ENCODE peak calls at places on chromosome 12, in seven cellular contexts. Q is activated T-helper 1 cell treated with Interleukin-2 at 50 U/mL for 16 hours; D is stimulated activated CD8-positive, alpha-beta memory T cell treated with anti-CD3 and anti-CD28 coated beads, Interleukin-2, amount 100 ng/mL, for 48 hours; G is SHP77; R is NCI-H1436 treated with DMSO at 0.1 percent for 48 hours; B is choroid plexus epithelial cell; L is effector memory CD8-positive, alpha-beta T cell. N is an unnamed sample.

GRCh38 chr12:115871714-115872113 is 405.8 kb downstream of the MED13L start:
- DNase-seq in Q (no peak), D (no peak), L (no peak), B (peak; percentile 57), R (no peak), G (peak; percentile 39), N (no peak)

GRCh38 chr12:92593734-92594402 is 108.9 kb upstream of the PLEKHG7 start:
- DNase-seq in L (peak; percentile 77), Q (peak; percentile 62), D (peak; percentile 23), R (no peak), B (peak; percentile 87), G (no peak), N (no peak)

GRCh38 chr12:66302827-66303169 is 505 bp downstream of the HELB start:
- DNase-seq in B (no peak), R (no peak), Q (no peak), L (no peak), G (no peak), D (no peak), N (no peak)

GRCh38 chr12:76446090-76446489 is 97.9 kb upstream of the BBS10 start:
- DNase-seq in D (no peak), R (no peak), G (no peak), L (no peak), Q (no peak), B (no peak), N (no peak)

GRCh38 chr12:70876952-70877351 is 43.6 kb downstream of the PTPRR start:
- DNase-seq in G (no peak), D (no peak), R (no peak), Q (no peak), B (peak; percentile 39), L (no peak), N (no peak)

GRCh38 chr12:21672151-21672550 is 14.5 kb upstream of the LDHB start:
- DNase-seq in D (no peak), G (no peak), Q (no peak), R (no peak), B (no peak), L (no peak), N (peak; percentile 70)

GRCh38 chr12:42070056-42070455 is 74.6 kb downstream of the GXYLT1 start:
- DNase-seq in D (no peak), G (no peak), L (no peak), R (no peak), Q (no peak), B (no peak), N (no peak)

GRCh38 chr12:7162691-7163114 is 26.8 kb upstream of the PEX5 start:
- DNase-seq in B (peak; percentile 42), R (no peak), D (no peak), L (no peak), G (peak; percentile 22), Q (no peak), N (peak; percentile 9)

GRCh38 chr12:2311001-2311778 is 258.4 kb downstream of the CACNA1C start:
- DNase-seq in G (no peak), B (peak; percentile 16), L (no peak), Q (no peak), D (no peak), R (no peak), N (no peak)

GRCh38 chr12:40015360-40015759 is 90.5 kb downstream of the SLC2A13 start:
- DNase-seq in Q (no peak), G (no peak), L (no peak), D (no peak), B (no peak), R (no peak), N (no peak)

GRCh38 chr12:94099191-94099983 is 49.0 kb upstream of the PLXNC1 start:
- DNase-seq in B (no peak), R (no peak), L (no peak), G (peak; percentile 42), D (no peak), Q (no peak), N (no peak)

GRCh38 chr12:93563807-93564538 is 8.5 kb upstream of the SOCS2 start:
- DNase-seq in R (no peak), G (no peak), B (peak; percentile 86), D (no peak), L (no peak), Q (no peak), N (peak; percentile 84)

GRCh38 chr12:124626841-124627502 is 59.6 kb upstream of the NCOR2 start:
- DNase-seq in D (no peak), L (no peak), B (peak; percentile 93), Q (no peak), G (no peak), R (no peak), N (no peak)

GRCh38 chr12:105928436-105928835 is 210.3 kb downstream of the NUAK1 start:
- DNase-seq in L (no peak), B (no peak), D (no peak), R (no peak), G (no peak), Q (no peak), N (no peak)

GRCh38 chr12:49019435-49020317 is 1.1 kb upstream of the PRKAG1 start:
- DNase-seq in R (no peak), G (no peak), Q (no peak), B (peak; percentile 54), L (peak; percentile 57), D (no peak), N (no peak)

GRCh38 chr12:109777544-109777943 is 55.7 kb downstream of the TRPV4 start:
- DNase-seq in B (peak; percentile 27), R (no peak), Q (no peak), G (peak; percentile 79), D (no peak), L (peak; percentile 15), N (peak; percentile 46)

GRCh38 chr12:115404761-115405470 is 720.9 kb upstream of the TBX3 start:
- DNase-seq in D (no peak), G (peak; percentile 52), R (no peak), L (no peak), B (peak; percentile 77), Q (no peak), N (no peak)

GRCh38 chr12:3145036-3145435 is 67.9 kb downstream of the TSPAN9 start:
- DNase-seq in L (no peak), G (no peak), Q (no peak), D (no peak), B (no peak), R (no peak), N (no peak)

GRCh38 chr12:11653215-11653753 is 3.8 kb downstream of the ETV6 start:
- DNase-seq in G (no peak), L (peak; percentile 5), R (no peak), D (peak; percentile 26), Q (no peak), B (peak; percentile 17), N (no peak)

GRCh38 chr12:10939163-10939562 is at the start of gene TAS2R14:
- DNase-seq in R (no peak), D (no peak), G (no peak), Q (no peak), L (no peak), B (no peak), N (no peak)

GRCh38 chr12:64943686-64944085 is 119.2 kb downstream of the TBC1D30 start:
- DNase-seq in Q (no peak), L (no peak), G (no peak), B (peak; percentile 64), R (no peak), D (no peak), N (no peak)

GRCh38 chr12:29428630-29429029 is 47.7 kb upstream of the ERGIC2 start:
- DNase-seq in R (no peak), L (no peak), D (no peak), B (peak; percentile 90), Q (no peak), G (no peak), N (no peak)

GRCh38 chr12:113333877-113334785 is 778 bp downstream of the SLC8B1 start:
- DNase-seq in B (no peak), G (no peak), D (no peak), Q (no peak), R (no peak), L (no peak), N (no peak)

GRCh38 chr12:50647031-50647430 is 116.9 kb upstream of the ATF1 start:
- DNase-seq in D (no peak), L (no peak), Q (no peak), B (no peak), R (no peak), G (no peak), N (no peak)

GRCh38 chr12:93006655-93007208 is 77.6 kb upstream of the EEA1 start:
- DNase-seq in L (no peak), Q (no peak), D (no peak), G (no peak), B (no peak), R (no peak), N (no peak)

GRCh38 chr12:94793191-94793595 is 142.8 kb upstream of the TMCC3 start:
- DNase-seq in D (no peak), G (no peak), L (no peak), Q (no peak), B (peak; percentile 84), R (no peak), N (no peak)

GRCh38 chr12:32854097-32854496 is 42.5 kb downstream of the PKP2 start:
- DNase-seq in B (peak; percentile 29), D (no peak), G (no peak), Q (no peak), R (no peak), L (no peak), N (no peak)

GRCh38 chr12:9707864-9708808 is 24.8 kb downstream of the CLECL1 start:
- DNase-seq in G (peak; percentile 1), D (no peak), R (no peak), Q (peak; percentile 45), L (peak; percentile 67), B (peak; percentile 80), N (no peak)

GRCh38 chr12:39692258-39692853 is 72.8 kb upstream of the ABCD2 start:
- DNase-seq in Q (no peak), R (no peak), D (no peak), L (no peak), B (peak; percentile 25), G (no peak), N (no peak)

GRCh38 chr12:63419119-63419518 is 249.2 kb downstream of the DPY19L2 start:
- DNase-seq in L (no peak), Q (no peak), G (no peak), B (no peak), R (no peak), D (no peak), N (no peak)

GRCh38 chr12:89252284-89252683 is 100.0 kb downstream of the DUSP6 start:
- DNase-seq in L (no peak), Q (no peak), R (no peak), D (no peak), G (no peak), B (peak; percentile 51), N (no peak)

GRCh38 chr12:27674989-27675388 is 21.3 kb upstream of the REP15 start:
- DNase-seq in L (no peak), Q (no peak), G (no peak), D (no peak), B (no peak), R (no peak), N (no peak)

GRCh38 chr12:18139989-18140596 is 50.1 kb upstream of the RERGL start:
- DNase-seq in G (no peak), R (no peak), D (no peak), L (no peak), Q (no peak), B (peak; percentile 68), N (no peak)

GRCh38 chr12:84954415-84954814 is 41.8 kb upstream of the SLC6A15 start:
- DNase-seq in Q (no peak), G (no peak), R (no peak), B (no peak), D (no peak), L (no peak), N (no peak)